ENCODE peak calls at places on chromosomes 12 and 14, in six cellular contexts. E is HCT116, Q is foreskin keratinocyte, W is RWPE1, H is tibial nerve, F is mesendoderm. Z is an unnamed sample.

GRCh38 chr14:90956273-90956672 is 104.2 kb downstream of the RPS6KA5 start:
- DNase-seq in W (no peak), H (no peak), E (no peak), F (no peak), Q (no peak), Z (no peak)

GRCh38 chr14:68593806-68594536 is 198.9 kb downstream of the ZFP36L1 start:
- DNase-seq in H (no peak), W (no peak), E (no peak), F (no peak), Q (no peak), Z (no peak)

GRCh38 chr14:67583711-67584644 is 16.1 kb downstream of the PIGH start:
- DNase-seq in F (peak), E (peak), W (peak), Q (no peak), H (no peak), Z (no peak)

GRCh38 chr12:90974286-90974685 is 19.3 kb upstream of the CCER1 start:
- DNase-seq in Q (peak), H (no peak), W (peak), E (no peak), F (no peak), Z (no peak)

GRCh38 chr14:58713677-58714076 is 75.9 kb downstream of the DACT1 start:
- DNase-seq in Q (no peak), E (no peak), H (no peak), F (no peak), W (no peak), Z (no peak)

GRCh38 chr14:100717371-100717770 is 9.3 kb upstream of the DLK1 start:
- DNase-seq in E (no peak), W (no peak), Q (no peak), H (no peak), F (no peak), Z (no peak)

GRCh38 chr14:50823051-50823762 is 7.8 kb downstream of the NIN start:
- DNase-seq in H (no peak), E (no peak), Q (no peak), F (peak), W (no peak), Z (no peak)

GRCh38 chr12:108341356-108341755 is 2.2 kb upstream of the CMKLR1 start:
- DNase-seq in E (no peak), H (no peak), Q (no peak), F (no peak), W (no peak), Z (no peak)

GRCh38 chr12:28611115-28611435 is 420.8 kb downstream of the CCDC91 start:
- DNase-seq in E (peak), H (no peak), W (peak), F (no peak), Q (peak), Z (peak)

GRCh38 chr14:32372154-32372553 is 43.1 kb downstream of the AKAP6 start:
- DNase-seq in Q (peak), F (no peak), W (peak), E (no peak), H (no peak), Z (peak)

GRCh38 chr12:116609715-116610114 is 50.5 kb downstream of the MAP1LC3B2 start:
- DNase-seq in Q (no peak), E (no peak), H (no peak), F (peak), W (no peak), Z (no peak)

GRCh38 chr12:71732357-71732712 is 22.3 kb upstream of the RAB21 start:
- DNase-seq in E (no peak), Q (no peak), H (no peak), F (no peak), W (no peak), Z (no peak)

GRCh38 chr14:100679707-100680438 is 46.8 kb upstream of the DLK1 start:
- DNase-seq in H (peak), Q (no peak), F (no peak), W (no peak), E (no peak), Z (no peak)

GRCh38 chr12:28063355-28063885 is 90.9 kb upstream of the PTHLH start:
- DNase-seq in H (no peak), Q (no peak), W (no peak), E (no peak), F (no peak), Z (no peak)

GRCh38 chr12:91205791-91206190 is 23.2 kb upstream of the DCN start:
- DNase-seq in W (no peak), H (no peak), F (no peak), Q (no peak), E (no peak), Z (no peak)

GRCh38 chr14:20712900-20713299 is 24.3 kb downstream of the ANG start:
- DNase-seq in H (no peak), E (no peak), F (no peak), Q (no peak), W (peak), Z (no peak)

GRCh38 chr12:72012874-72013273 is 74.2 kb downstream of the TPH2 start:
- DNase-seq in F (no peak), W (no peak), Q (no peak), E (no peak), H (no peak), Z (no peak)

GRCh38 chr12:46518184-46518583 is 145.6 kb upstream of the SLC38A2 start:
- DNase-seq in W (no peak), Q (no peak), F (no peak), H (no peak), E (no peak), Z (no peak)

GRCh38 chr12:48007206-48007605 is 2.9 kb upstream of the COL2A1 start:
- DNase-seq in H (no peak), F (no peak), E (no peak), Q (no peak), W (no peak), Z (no peak)

GRCh38 chr14:72126561-72126960 is 194.3 kb downstream of the RGS6 start:
- DNase-seq in W (no peak), H (no peak), F (no peak), E (no peak), Q (no peak), Z (no peak)

GRCh38 chr12:42483534-42483857 is 106.0 kb downstream of the PRICKLE1 start:
- DNase-seq in H (no peak), E (no peak), W (peak), Q (no peak), F (no peak), Z (no peak)

GRCh38 chr14:54194501-54194900 is 202.3 kb upstream of the CDKN3 start:
- DNase-seq in E (no peak), H (no peak), F (no peak), Q (no peak), W (no peak), Z (no peak)

GRCh38 chr14:25622752-25623151 is 572.8 kb upstream of the STXBP6 start:
- DNase-seq in E (no peak), F (no peak), H (no peak), Q (no peak), W (no peak), Z (no peak)

GRCh38 chr12:51428256-51428655 is 3.6 kb downstream of the SLC4A8 start:
- DNase-seq in F (no peak), E (no peak), H (no peak), W (no peak), Q (no peak), Z (no peak)

GRCh38 chr14:103281496-103282231 is 52.4 kb upstream of the EIF5 start:
- DNase-seq in H (no peak), E (no peak), F (peak), Q (no peak), W (peak), Z (no peak)

GRCh38 chr14:89386214-89386886 is 30.7 kb downstream of the FOXN3 start:
- DNase-seq in H (no peak), W (no peak), E (no peak), Q (no peak), F (no peak), Z (no peak)

GRCh38 chr12:124693356-124693755 is 125.9 kb upstream of the NCOR2 start:
- DNase-seq in H (no peak), E (no peak), W (no peak), Q (no peak), F (no peak), Z (no peak)

GRCh38 chr14:67500981-67501380 is 12.5 kb upstream of the TMEM229B start:
- DNase-seq in Q (peak), E (no peak), H (no peak), F (no peak), W (no peak), Z (no peak)

DNA sequence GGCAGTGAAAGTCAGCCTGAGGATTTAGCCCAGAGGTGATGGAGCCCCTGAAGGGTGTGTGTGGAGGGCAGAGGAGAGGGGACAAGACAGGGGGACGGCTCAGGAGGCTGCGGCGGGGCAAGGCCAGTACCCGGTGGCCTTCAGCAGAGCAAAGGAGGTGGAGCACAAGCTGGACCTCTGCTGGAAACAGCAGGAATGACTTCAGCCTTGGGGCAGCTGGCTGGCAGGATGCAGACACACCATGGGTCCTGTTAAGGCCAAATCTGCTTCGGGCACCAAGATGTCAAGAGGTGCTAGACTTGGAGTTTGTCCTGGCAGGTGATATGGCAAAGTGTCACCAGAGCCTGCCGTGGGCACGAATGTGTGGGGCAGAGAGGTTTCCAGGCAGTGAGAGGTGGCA is 92.1 kb downstream of the LGMN start:
- DNase-seq in E (no peak), F (peak), Q (no peak), W (no peak), H (no peak), Z (no peak)
- H3K27ac ChIP-seq in E (no peak), F (no peak), Q (no peak), W (no peak), H (peak), Z (no peak)

GRCh38 chr14:92726933-92727262 is 21.5 kb downstream of the LGMN start:
- DNase-seq in Q (no peak), F (no peak), H (no peak), E (no peak), W (no peak), Z (no peak)

GRCh38 chr14:92728781-92729364 is 19.6 kb downstream of the LGMN start:
- DNase-seq in E (no peak), H (no peak), W (peak), F (peak), Q (peak), Z (peak)

GRCh38 chr14:92726135-92726932 is 22.1 kb downstream of the LGMN start:
- DNase-seq in W (peak), Q (peak), H (no peak), F (peak), E (peak), Z (peak)

GRCh38 chr14:92719890-92720323 is 28.5 kb downstream of the LGMN start:
- DNase-seq in F (no peak), E (no peak), W (no peak), H (no peak), Q (no peak), Z (peak)

GRCh38 chr14:92724516-92725340 is 23.7 kb downstream of the LGMN start:
- DNase-seq in W (no peak), F (peak), Q (no peak), E (no peak), H (no peak), Z (no peak)
- H3K27ac ChIP-seq in W (peak), F (no peak), Q (no peak), E (no peak), H (peak), Z (no peak)

GRCh38 chr12:19857197-19857596 is 417.9 kb downstream of the AEBP2 start:
- DNase-seq in W (no peak), Q (no peak), E (no peak), H (no peak), F (no peak), Z (no peak)

GRCh38 chr12:19852100-19852855 is 413.0 kb downstream of the AEBP2 start:
- DNase-seq in H (no peak), W (no peak), Q (no peak), F (no peak), E (no peak), Z (no peak)

GRCh38 chr12:19855876-19856275 is 416.6 kb downstream of the AEBP2 start:
- DNase-seq in H (no peak), E (no peak), Q (no peak), W (no peak), F (no peak), Z (no peak)

GRCh38 chr12:19850341-19851065 is 411.2 kb downstream of the AEBP2 start:
- DNase-seq in Q (no peak), H (no peak), E (no peak), W (no peak), F (peak), Z (no peak)

DNA sequence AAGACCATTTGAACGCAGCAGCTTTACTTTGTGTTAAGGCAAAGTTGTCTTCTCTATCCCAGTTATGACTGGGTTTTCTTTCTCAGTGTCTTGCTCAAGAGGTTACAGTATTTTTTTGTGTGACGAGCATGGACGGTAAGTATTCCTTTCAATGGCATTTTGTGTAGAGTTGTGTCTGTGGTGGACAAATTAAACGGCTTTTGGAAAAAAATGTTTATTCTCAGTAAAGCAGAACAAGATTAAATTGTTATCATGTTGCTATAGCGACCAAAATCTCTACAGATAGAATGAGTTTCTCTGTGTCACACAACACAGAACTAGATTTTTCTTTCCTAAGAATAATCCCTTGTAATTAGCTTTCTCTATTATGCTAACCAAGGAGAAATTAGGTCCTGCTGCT is 417.1 kb downstream of the AEBP2 start:
- DNase-seq in W (no peak), Q (no peak), F (no peak), H (no peak), E (no peak), Z (no peak)
- H3K27ac ChIP-seq in W (no peak), Q (no peak), F (no peak), H (peak), E (no peak), Z (no peak)

GRCh38 chr14:105333613-105334364 is 19.2 kb downstream of the PACS2 start:
- DNase-seq in E (no peak), F (no peak), H (no peak), W (no peak), Q (no peak), Z (no peak)
- H3K27ac ChIP-seq in E (no peak), F (no peak), H (peak), W (peak), Q (no peak), Z (no peak)

GRCh38 chr12:121132601-121133481 is at the start of gene P2RX7:
- DNase-seq in W (peak), F (peak), Q (peak), H (peak), E (peak), Z (peak)
- H3K27ac ChIP-seq in W (peak), F (no peak), Q (peak), H (peak), E (peak), Z (peak)

GRCh38 chr14:56002876-56003625 is 115.2 kb upstream of the PELI2 start:
- DNase-seq in W (no peak), E (no peak), F (no peak), H (no peak), Q (no peak), Z (no peak)

GRCh38 chr14:56002316-56002715 is 115.9 kb upstream of the PELI2 start:
- DNase-seq in F (peak), E (no peak), W (no peak), Q (no peak), H (no peak), Z (no peak)

GRCh38 chr14:56005580-56006053 is 112.6 kb upstream of the PELI2 start:
- DNase-seq in F (peak), E (no peak), W (no peak), Q (no peak), H (no peak), Z (no peak)

GRCh38 chr14:56004323-56004722 is 113.9 kb upstream of the PELI2 start:
- DNase-seq in W (no peak), Q (no peak), H (no peak), E (no peak), F (no peak), Z (no peak)

GRCh38 chr14:56004807-56005579 is 113.2 kb upstream of the PELI2 start:
- DNase-seq in H (no peak), F (peak), W (no peak), Q (no peak), E (no peak), Z (no peak)
- H3K27ac ChIP-seq in H (peak), F (no peak), W (no peak), Q (no peak), E (no peak), Z (no peak)

DNA sequence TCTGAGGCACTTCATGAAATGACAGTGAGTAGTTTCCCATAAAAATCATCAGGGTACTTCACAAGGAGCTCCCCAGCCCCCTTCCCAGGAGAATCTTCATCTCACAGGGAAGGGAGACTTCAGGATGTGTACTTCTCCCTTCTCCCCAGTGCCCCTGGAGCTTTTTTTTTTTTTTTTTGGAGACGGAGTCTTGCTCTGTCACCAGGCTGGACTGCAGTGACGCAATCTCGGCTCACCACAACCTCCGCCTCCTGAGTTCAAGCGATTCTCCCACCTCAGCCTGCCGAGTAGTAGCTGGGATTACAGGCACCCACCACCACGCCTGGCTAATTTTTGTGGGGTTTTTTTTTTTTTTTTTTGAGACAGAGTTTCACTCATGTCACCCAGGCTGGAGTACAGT is 10.4 kb downstream of the ITPK1 start:
- DNase-seq in H (no peak), F (no peak), E (no peak), W (no peak), Q (no peak), Z (no peak)
- H3K27ac ChIP-seq in H (peak), F (no peak), E (no peak), W (peak), Q (no peak), Z (no peak)

GRCh38 chr12:54424232-54424631 is 5.2 kb upstream of the ITGA5 start:
- DNase-seq in E (no peak), F (no peak), Q (no peak), H (no peak), W (no peak), Z (no peak)

GRCh38 chr12:54428050-54429013 is 9.3 kb upstream of the ITGA5 start:
- DNase-seq in Q (no peak), F (no peak), E (no peak), W (peak), H (no peak), Z (no peak)

GRCh38 chr12:54425696-54426095 is 6.6 kb upstream of the ITGA5 start:
- DNase-seq in F (no peak), W (no peak), H (no peak), E (no peak), Q (no peak), Z (no peak)

GRCh38 chr12:54429014-54429471 is 10.0 kb upstream of the ITGA5 start:
- DNase-seq in Q (no peak), H (no peak), E (no peak), W (peak), F (no peak), Z (no peak)

GRCh38 chr12:54426690-54427089 is 7.6 kb upstream of the ITGA5 start:
- DNase-seq in F (no peak), W (no peak), E (no peak), Q (no peak), H (no peak), Z (no peak)
- H3K27ac ChIP-seq in F (no peak), W (peak), E (no peak), Q (no peak), H (no peak), Z (no peak)

Z was measured in epithelial cell of prostate.